ENCODE peak calls at places on chromosomes 4 and X, in seven cellular contexts. One of them, this sample, is unnamed.

GRCh38 chr4:51840791-51841190 is 2.2 kb upstream of the DCUN1D4 start:
- DNase-seq in cardiac fibroblast: no peak
- DNase-seq in fibroblast of mammary gland: no peak
- DNase-seq in coronary artery: no peak
- DNase-seq in spleen: no peak
- DNase-seq in AG04450: no peak
- DNase-seq in RWPE2: no peak
- DNase-seq in this sample: no peak

GRCh38 chr4:73053974-73054480 is 15.5 kb downstream of the COX18 start:
- DNase-seq in cardiac fibroblast: no peak
- DNase-seq in fibroblast of mammary gland: peak; percentile 47
- DNase-seq in coronary artery: no peak
- DNase-seq in spleen: no peak
- DNase-seq in AG04450: no peak
- DNase-seq in RWPE2: no peak
- DNase-seq in this sample: peak; percentile 29

GRCh38 chr4:33649015-33649414 is 2595.3 kb downstream of the ARAP2 start:
- DNase-seq in cardiac fibroblast: peak; percentile 71
- DNase-seq in fibroblast of mammary gland: peak; percentile 66
- DNase-seq in coronary artery: no peak
- DNase-seq in spleen: no peak
- DNase-seq in AG04450: no peak
- DNase-seq in RWPE2: no peak
- DNase-seq in this sample: peak; percentile 1

GRCh38 chrX:16843208-16843909 is 26.8 kb downstream of the RBBP7 start:
- DNase-seq in cardiac fibroblast: no peak
- DNase-seq in fibroblast of mammary gland: no peak
- DNase-seq in coronary artery: no peak
- DNase-seq in spleen: no peak
- DNase-seq in AG04450: no peak
- DNase-seq in RWPE2: no peak
- DNase-seq in this sample: peak; percentile 37

GRCh38 chr4:31041385-31041784 is 321.2 kb downstream of the PCDH7 start:
- DNase-seq in cardiac fibroblast: no peak
- DNase-seq in fibroblast of mammary gland: no peak
- DNase-seq in coronary artery: no peak
- DNase-seq in spleen: no peak
- DNase-seq in AG04450: no peak
- DNase-seq in RWPE2: no peak
- DNase-seq in this sample: no peak

GRCh38 chr4:56637791-56638190 is 43.3 kb downstream of the HOPX start:
- DNase-seq in cardiac fibroblast: no peak
- DNase-seq in fibroblast of mammary gland: no peak
- DNase-seq in coronary artery: no peak
- DNase-seq in spleen: no peak
- DNase-seq in AG04450: no peak
- DNase-seq in RWPE2: no peak
- DNase-seq in this sample: no peak

GRCh38 chr4:66273110-66273509 is 602.8 kb upstream of the EPHA5 start:
- DNase-seq in cardiac fibroblast: no peak
- DNase-seq in fibroblast of mammary gland: no peak
- DNase-seq in coronary artery: no peak
- DNase-seq in spleen: no peak
- DNase-seq in AG04450: no peak
- DNase-seq in RWPE2: no peak
- DNase-seq in this sample: no peak

GRCh38 chr4:185637162-185637875 is 102.0 kb upstream of the PDLIM3 start:
- DNase-seq in cardiac fibroblast: no peak
- DNase-seq in fibroblast of mammary gland: peak; percentile 2
- DNase-seq in coronary artery: no peak
- DNase-seq in spleen: no peak
- DNase-seq in AG04450: no peak
- DNase-seq in RWPE2: no peak
- DNase-seq in this sample: no peak

GRCh38 chr4:105184316-105184988 is 37.8 kb downstream of the TET2 start:
- DNase-seq in cardiac fibroblast: peak; percentile 12
- DNase-seq in fibroblast of mammary gland: no peak
- DNase-seq in coronary artery: no peak
- DNase-seq in spleen: no peak
- DNase-seq in AG04450: no peak
- DNase-seq in RWPE2: no peak
- DNase-seq in this sample: peak; percentile 49

GRCh38 chr4:7738458-7739076 is 201.1 kb downstream of the AFAP1 start:
- DNase-seq in cardiac fibroblast: no peak
- DNase-seq in fibroblast of mammary gland: no peak
- DNase-seq in coronary artery: no peak
- DNase-seq in spleen: peak; percentile 66
- DNase-seq in AG04450: no peak
- DNase-seq in RWPE2: no peak
- DNase-seq in this sample: no peak

GRCh38 chr4:15811703-15812325 is 33.7 kb downstream of the CD38 start:
- DNase-seq in cardiac fibroblast: no peak
- DNase-seq in fibroblast of mammary gland: no peak
- DNase-seq in coronary artery: no peak
- DNase-seq in spleen: no peak
- DNase-seq in AG04450: no peak
- DNase-seq in RWPE2: no peak
- DNase-seq in this sample: no peak

GRCh38 chr4:15809473-15809872 is 31.3 kb downstream of the CD38 start:
- DNase-seq in cardiac fibroblast: no peak
- DNase-seq in fibroblast of mammary gland: no peak
- DNase-seq in coronary artery: no peak
- DNase-seq in spleen: no peak
- DNase-seq in AG04450: no peak
- DNase-seq in RWPE2: no peak
- DNase-seq in this sample: no peak

GRCh38 chr4:15805583-15806517 is 27.7 kb downstream of the CD38 start:
- DNase-seq in cardiac fibroblast: peak; percentile 69
- DNase-seq in fibroblast of mammary gland: peak; percentile 70
- DNase-seq in coronary artery: no peak
- DNase-seq in spleen: no peak
- DNase-seq in AG04450: peak; percentile 21
- DNase-seq in RWPE2: no peak
- DNase-seq in this sample: peak; percentile 38

DNA sequence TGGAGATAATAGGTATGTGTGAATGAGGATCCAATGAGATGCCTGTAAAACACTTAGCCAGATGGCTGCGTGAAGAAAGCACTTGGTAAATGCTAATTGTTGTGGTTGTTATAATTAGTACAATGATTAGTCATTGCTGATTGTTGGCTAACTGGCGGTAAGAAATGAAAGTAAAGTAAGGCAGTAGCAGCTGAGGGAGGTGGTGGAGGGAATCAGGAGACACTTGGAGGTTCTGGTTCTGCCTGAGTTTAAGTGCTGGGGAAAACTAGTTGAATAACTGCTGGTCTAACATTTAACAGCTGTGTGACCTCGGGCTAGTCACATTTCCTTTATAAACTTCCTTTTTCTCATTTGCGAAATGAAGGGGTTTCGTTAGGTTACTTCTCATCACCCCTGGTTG is 30.9 kb downstream of the CD38 start:
- DNase-seq in cardiac fibroblast: no peak
- DNase-seq in fibroblast of mammary gland: no peak
- DNase-seq in coronary artery: no peak
- DNase-seq in spleen: no peak
- DNase-seq in AG04450: no peak
- DNase-seq in RWPE2: no peak
- DNase-seq in this sample: no peak
- H3K4me3 ChIP-seq in cardiac fibroblast: no peak overlapping the region
- H3K4me3 ChIP-seq in fibroblast of mammary gland: no peak overlapping the region
- H3K4me3 ChIP-seq in coronary artery: peak overlapping the region; percentile 18
- H3K4me3 ChIP-seq in spleen: no peak overlapping the region
- H3K4me3 ChIP-seq in AG04450: no peak overlapping the region
- H3K4me3 ChIP-seq in RWPE2: no peak overlapping the region
- H3K4me3 ChIP-seq in this sample: no peak overlapping the region

DNA sequence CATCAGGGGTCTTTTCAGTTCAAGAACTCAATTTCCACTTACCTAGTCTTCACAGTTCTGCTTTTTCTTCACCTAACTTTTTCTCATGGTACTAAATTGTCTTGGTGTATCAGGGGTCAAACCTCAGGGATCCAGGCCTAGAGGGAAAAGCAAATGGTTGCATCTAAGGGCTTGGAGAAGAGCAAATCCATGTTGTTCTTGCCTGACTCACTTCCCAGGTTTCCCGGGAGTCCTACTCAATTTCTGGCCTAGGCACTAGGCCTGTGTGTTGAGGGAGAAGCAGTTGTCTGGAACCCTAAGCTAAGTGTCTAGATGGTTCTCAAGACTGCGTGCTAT is 191.9 kb upstream of the STK26 start:
- DNase-seq in cardiac fibroblast: no peak
- DNase-seq in fibroblast of mammary gland: peak; percentile 7
- DNase-seq in coronary artery: no peak
- DNase-seq in spleen: no peak
- DNase-seq in AG04450: no peak
- DNase-seq in RWPE2: no peak
- DNase-seq in this sample: no peak
- H3K4me3 ChIP-seq in cardiac fibroblast: no peak overlapping the region
- H3K4me3 ChIP-seq in fibroblast of mammary gland: no peak overlapping the region
- H3K4me3 ChIP-seq in coronary artery: peak overlapping the region; percentile 50
- H3K4me3 ChIP-seq in spleen: no peak overlapping the region
- H3K4me3 ChIP-seq in AG04450: no peak overlapping the region
- H3K4me3 ChIP-seq in RWPE2: no peak overlapping the region
- H3K4me3 ChIP-seq in this sample: no peak overlapping the region

GRCh38 chr4:77126844-77127614 is 30.0 kb upstream of the CCNG2 start:
- DNase-seq in cardiac fibroblast: no peak
- DNase-seq in fibroblast of mammary gland: no peak
- DNase-seq in coronary artery: no peak
- DNase-seq in spleen: no peak
- DNase-seq in AG04450: no peak
- DNase-seq in RWPE2: no peak
- DNase-seq in this sample: no peak
- H3K4me3 ChIP-seq in cardiac fibroblast: no peak overlapping the region
- H3K4me3 ChIP-seq in fibroblast of mammary gland: no peak overlapping the region
- H3K4me3 ChIP-seq in coronary artery: no peak overlapping the region
- H3K4me3 ChIP-seq in spleen: no peak overlapping the region
- H3K4me3 ChIP-seq in AG04450: no peak overlapping the region
- H3K4me3 ChIP-seq in RWPE2: no peak overlapping the region
- H3K4me3 ChIP-seq in this sample: no peak overlapping the region

DNA sequence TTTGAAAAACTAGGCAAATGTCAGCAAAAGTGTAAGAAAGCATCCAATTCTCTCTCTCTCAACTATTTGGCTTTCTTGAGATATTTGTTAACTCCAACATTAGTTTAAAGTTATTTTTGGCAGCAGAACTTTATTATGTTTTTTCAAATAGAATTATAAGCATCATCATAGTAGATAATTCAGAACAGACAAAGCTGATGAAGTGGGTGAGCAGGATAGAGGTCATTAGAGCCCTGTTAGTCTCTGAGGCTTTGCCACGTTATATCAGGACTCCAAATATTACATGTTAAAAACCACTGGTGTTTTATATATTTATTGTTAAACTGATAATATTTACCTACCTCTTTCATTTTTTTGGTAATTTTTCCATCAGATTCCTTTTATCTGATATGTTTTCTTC is 903.0 kb downstream of the FSTL5 start:
- DNase-seq in cardiac fibroblast: no peak
- DNase-seq in fibroblast of mammary gland: no peak
- DNase-seq in coronary artery: no peak
- DNase-seq in spleen: no peak
- DNase-seq in AG04450: no peak
- DNase-seq in RWPE2: no peak
- DNase-seq in this sample: no peak
- H3K4me3 ChIP-seq in cardiac fibroblast: no peak overlapping the region
- H3K4me3 ChIP-seq in fibroblast of mammary gland: no peak overlapping the region
- H3K4me3 ChIP-seq in coronary artery: no peak overlapping the region
- H3K4me3 ChIP-seq in spleen: no peak overlapping the region
- H3K4me3 ChIP-seq in AG04450: no peak overlapping the region
- H3K4me3 ChIP-seq in RWPE2: no peak overlapping the region
- H3K4me3 ChIP-seq in this sample: no peak overlapping the region

DNA sequence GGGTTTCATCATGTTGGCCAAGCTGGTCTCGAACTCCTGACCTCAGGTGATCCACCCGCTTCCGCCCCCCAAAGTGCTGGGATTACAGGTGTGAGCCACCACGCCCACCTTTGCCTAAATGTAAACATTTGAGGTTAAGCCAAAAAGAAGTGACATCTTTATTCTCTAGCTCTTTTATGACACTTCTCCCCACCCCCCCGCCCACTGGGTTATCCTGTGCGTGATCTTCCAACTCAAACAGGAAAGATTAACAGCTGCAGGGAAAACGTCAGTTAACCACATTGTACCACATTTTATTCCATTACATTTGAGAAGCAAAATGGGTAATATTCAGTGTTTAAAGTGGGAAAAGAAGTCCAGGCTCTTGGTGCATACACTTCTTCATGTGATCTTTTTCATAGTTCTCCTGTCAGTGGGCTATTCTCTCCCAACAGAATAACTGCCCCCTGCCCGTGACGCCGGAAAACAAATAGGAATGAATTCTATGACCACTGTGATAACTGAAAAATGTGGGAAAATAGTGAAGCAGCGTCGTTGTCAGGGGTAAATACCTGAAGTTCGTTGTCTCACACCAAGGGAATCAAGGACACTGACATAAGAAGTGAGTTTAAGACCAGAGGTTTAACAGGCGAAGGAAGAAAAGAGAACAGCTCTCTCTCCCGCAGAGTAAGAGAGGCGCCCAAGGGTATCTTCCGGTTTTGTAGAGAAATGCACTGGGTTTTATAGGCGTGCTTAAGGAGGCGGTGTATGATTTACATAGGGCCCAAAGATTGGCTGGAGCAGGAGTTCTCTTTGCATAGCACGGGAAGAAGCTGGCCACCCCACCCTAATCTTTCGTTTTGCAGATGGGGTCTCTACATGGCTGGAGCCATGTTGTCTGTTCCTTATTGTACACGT is 9.7 kb upstream of the SRD5A3 start:
- DNase-seq in cardiac fibroblast: no peak
- DNase-seq in fibroblast of mammary gland: no peak
- DNase-seq in coronary artery: no peak
- DNase-seq in spleen: no peak
- DNase-seq in AG04450: no peak
- DNase-seq in RWPE2: no peak
- DNase-seq in this sample: no peak
- H3K4me3 ChIP-seq in cardiac fibroblast: no peak overlapping the region
- H3K4me3 ChIP-seq in fibroblast of mammary gland: no peak overlapping the region
- H3K4me3 ChIP-seq in coronary artery: no peak overlapping the region
- H3K4me3 ChIP-seq in spleen: no peak overlapping the region
- H3K4me3 ChIP-seq in AG04450: no peak overlapping the region
- H3K4me3 ChIP-seq in RWPE2: no peak overlapping the region
- H3K4me3 ChIP-seq in this sample: no peak overlapping the region

DNA sequence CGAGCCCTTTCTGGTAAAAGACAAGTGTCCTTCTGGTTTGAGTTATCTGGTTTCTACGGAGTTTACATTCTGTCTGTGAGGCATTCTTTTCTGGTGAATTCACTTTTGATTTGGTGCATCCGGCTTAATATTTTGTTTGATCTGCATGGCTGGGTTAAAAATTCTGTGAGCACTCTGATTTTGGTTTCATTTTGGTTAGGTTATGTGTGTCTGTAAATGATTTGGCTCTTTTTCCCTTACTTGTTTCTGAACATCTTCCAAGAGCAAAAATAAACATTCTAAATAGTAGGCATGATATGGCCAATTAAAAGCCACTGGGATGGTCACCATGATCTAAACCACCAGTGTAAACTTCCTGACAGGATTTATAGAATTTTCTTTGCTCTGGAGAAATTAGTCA is 85.7 kb upstream of the PTPN13 start:
- DNase-seq in cardiac fibroblast: peak; percentile 15
- DNase-seq in fibroblast of mammary gland: peak; percentile 56
- DNase-seq in coronary artery: no peak
- DNase-seq in spleen: no peak
- DNase-seq in AG04450: peak; percentile 30
- DNase-seq in RWPE2: no peak
- DNase-seq in this sample: peak; percentile 53
- H3K4me3 ChIP-seq in cardiac fibroblast: peak overlapping the region; percentile 11
- H3K4me3 ChIP-seq in fibroblast of mammary gland: peak overlapping the region; percentile 15
- H3K4me3 ChIP-seq in coronary artery: peak overlapping the region; percentile 27
- H3K4me3 ChIP-seq in spleen: no peak overlapping the region
- H3K4me3 ChIP-seq in AG04450: peak overlapping the region; percentile 29
- H3K4me3 ChIP-seq in RWPE2: no peak overlapping the region
- H3K4me3 ChIP-seq in this sample: peak overlapping the region; percentile 42

GRCh38 chr4:40856836-40857362 is 107.1 kb downstream of the NSUN7 start:
- DNase-seq in cardiac fibroblast: peak; percentile 56
- DNase-seq in fibroblast of mammary gland: peak; percentile 39
- DNase-seq in coronary artery: no peak
- DNase-seq in spleen: peak; percentile 94
- DNase-seq in AG04450: no peak
- DNase-seq in RWPE2: no peak
- DNase-seq in this sample: peak; percentile 42
- H3K4me3 ChIP-seq in cardiac fibroblast: no peak overlapping the region
- H3K4me3 ChIP-seq in fibroblast of mammary gland: peak overlapping the region; percentile 39
- H3K4me3 ChIP-seq in coronary artery: peak overlapping the region; percentile 67
- H3K4me3 ChIP-seq in spleen: peak overlapping the region; percentile 24
- H3K4me3 ChIP-seq in AG04450: peak overlapping the region; percentile 53
- H3K4me3 ChIP-seq in RWPE2: peak overlapping the region; percentile 8
- H3K4me3 ChIP-seq in this sample: peak overlapping the region; percentile 58